ENCODE peak calls at places on chromosomes 5 and 9, in nine cellular contexts. B is uterus, O is body of pancreas, P is sigmoid colon, R is adrenal gland, Y is ovary, F is A549, D is heart left ventricle, G is stomach. X is an unnamed sample.

GRCh38 chr9:114288233-114289051 is 34.5 kb upstream of the ORM1 start:
- DNase-seq in B (peak; percentile 15), O (peak; percentile 21), P (peak; percentile 57), R (peak; percentile 12), Y (peak; percentile 17), F (peak; percentile 73), D (no peak), G (peak; percentile 22), X (peak; percentile 50)

GRCh38 chr5:163757344-163757743 is 251.9 kb downstream of the MAT2B start:
- DNase-seq in B (no peak), O (no peak), P (no peak), R (no peak), Y (no peak), F (no peak), D (no peak), G (no peak), X (no peak)

GRCh38 chr5:15833365-15833764 is 333.4 kb downstream of the FBXL7 start:
- DNase-seq in B (no peak), O (no peak), P (no peak), R (no peak), Y (no peak), F (no peak), D (no peak), G (no peak), X (no peak)

GRCh38 chr9:21605489-21605931 is 123.4 kb upstream of the IFNE start:
- DNase-seq in B (no peak), O (no peak), P (no peak), R (no peak), Y (no peak), F (peak; percentile 89), D (no peak), G (no peak), X (no peak)

GRCh38 chr5:32866138-32866537 is 155.0 kb downstream of the NPR3 start:
- DNase-seq in B (no peak), O (no peak), P (no peak), R (no peak), Y (no peak), F (no peak), D (no peak), G (no peak), X (no peak)

GRCh38 chr9:134067904-134068741 is at the start of gene BRD3:
- DNase-seq in B (peak; percentile 82), O (peak; percentile 89), P (peak; percentile 91), R (peak; percentile 79), Y (peak; percentile 83), F (peak; percentile 88), D (peak; percentile 93), G (peak; percentile 91), X (peak; percentile 89)

GRCh38 chr9:109599131-109599530 is 101.0 kb upstream of the PTPN3 start:
- DNase-seq in B (no peak), O (no peak), P (no peak), R (no peak), Y (no peak), F (no peak), D (no peak), G (no peak), X (no peak)

GRCh38 chr5:40679071-40679997 is at the start of gene PTGER4:
- DNase-seq in B (peak; percentile 93), O (peak; percentile 94), P (peak; percentile 97), R (peak; percentile 88), Y (peak; percentile 80), F (peak; percentile 93), D (peak; percentile 97), G (peak; percentile 96), X (peak; percentile 92)

GRCh38 chr5:82975812-82976211 is 101.4 kb downstream of the TMEM167A start:
- DNase-seq in B (no peak), O (no peak), P (no peak), R (no peak), Y (no peak), F (no peak), D (no peak), G (no peak), X (no peak)

GRCh38 chr9:80885894-80886293 is 803.5 kb downstream of the TLE1 start:
- DNase-seq in B (peak; percentile 14), O (no peak), P (no peak), R (no peak), Y (peak; percentile 30), F (no peak), D (no peak), G (no peak), X (no peak)

GRCh38 chr9:101711330-101711941 is 27.0 kb downstream of the GRIN3A start:
- DNase-seq in B (no peak), O (no peak), P (no peak), R (no peak), Y (no peak), F (peak; percentile 28), D (no peak), G (no peak), X (no peak)

GRCh38 chr5:140341591-140341990 is 4.8 kb downstream of the HBEGF start:
- DNase-seq in B (peak; percentile 32), O (no peak), P (peak; percentile 84), R (no peak), Y (no peak), F (no peak), D (peak; percentile 72), G (no peak), X (no peak)
- H3K27ac ChIP-seq in B (peak overlapping the region; percentile 9), O (no peak overlapping the region), P (peak overlapping the region; percentile 93), R (peak overlapping the region; percentile 75), Y (no peak overlapping the region), F (no peak overlapping the region), D (peak overlapping the region; percentile 60), G (peak overlapping the region; percentile 93), X (no peak overlapping the region)

DNA sequence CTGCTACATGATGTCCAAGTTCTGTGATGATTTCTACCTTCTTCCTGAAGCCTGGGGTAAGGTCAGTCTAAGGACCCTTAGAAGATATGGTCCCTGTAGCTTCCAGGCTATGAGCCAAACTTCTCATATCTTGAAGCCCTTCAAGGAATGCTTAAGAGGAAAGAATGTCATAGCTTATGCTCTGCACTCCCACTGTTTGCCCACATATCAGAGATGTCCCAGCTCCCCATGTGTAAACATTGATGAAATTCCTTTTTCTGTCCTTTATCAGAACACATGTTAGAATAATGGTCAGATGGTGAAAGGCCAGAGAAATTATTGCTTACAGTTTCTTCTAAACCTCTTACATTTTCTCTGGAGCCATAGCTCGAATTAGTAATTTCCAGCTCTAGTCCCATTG is 41.4 kb upstream of the RUSC2 start:
- DNase-seq in B (no peak), O (no peak), P (no peak), R (no peak), Y (no peak), F (no peak), D (no peak), G (no peak), X (no peak)
- TF ChIP-seq POLR2A in B (no peak), O (no peak), P (no peak), R (no peak), Y (no peak), F (no peak), D (no peak), G (no peak), X (no peak)

GRCh38 chr9:137129089-137129455 is 9.9 kb upstream of the GRIN1 start:
- DNase-seq in B (no peak), O (peak; percentile 51), P (no peak), R (no peak), Y (no peak), F (peak; percentile 51), D (peak; percentile 65), G (peak; percentile 35), X (no peak)

GRCh38 chr9:137128158-137129088 is 10.5 kb upstream of the GRIN1 start:
- DNase-seq in B (no peak), O (no peak), P (no peak), R (no peak), Y (no peak), F (no peak), D (no peak), G (no peak), X (no peak)

GRCh38 chr9:137127301-137128157 is 11.4 kb upstream of the GRIN1 start:
- DNase-seq in B (no peak), O (peak; percentile 84), P (no peak), R (no peak), Y (no peak), F (peak; percentile 57), D (peak; percentile 23), G (peak; percentile 79), X (no peak)

GRCh38 chr9:137129456-137130175 is 9.3 kb upstream of the GRIN1 start:
- DNase-seq in B (peak; percentile 55), O (peak; percentile 93), P (peak; percentile 91), R (peak; percentile 88), Y (peak; percentile 69), F (peak; percentile 95), D (peak; percentile 95), G (peak; percentile 90), X (peak; percentile 90)

DNA sequence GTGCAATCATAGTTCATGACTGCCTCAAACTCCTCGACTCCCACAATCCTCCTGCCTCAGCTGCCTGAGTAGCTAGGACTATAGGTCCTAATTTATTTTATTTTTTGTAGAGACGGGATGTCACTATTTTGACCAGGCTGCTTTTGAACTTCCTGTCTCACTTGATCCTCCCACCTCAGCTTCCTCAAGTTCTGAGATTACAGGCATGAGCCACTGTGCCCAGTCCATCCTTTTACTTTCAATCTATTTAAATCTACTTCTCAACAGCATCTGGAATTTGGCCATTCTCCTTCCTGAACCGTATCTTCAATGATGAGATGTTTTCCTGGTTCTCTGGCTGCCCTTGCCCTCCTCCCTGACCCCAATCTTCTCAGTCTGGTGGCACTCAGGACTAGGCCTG is 12.2 kb upstream of the GRIN1 start:
- DNase-seq in B (no peak), O (no peak), P (no peak), R (no peak), Y (no peak), F (no peak), D (no peak), G (no peak), X (no peak)
- H3K4me3 ChIP-seq in B (no peak overlapping the region), O (no peak overlapping the region), P (no peak overlapping the region), R (no peak overlapping the region), Y (no peak overlapping the region), F (peak overlapping the region; percentile 94), D (peak overlapping the region; percentile 89), G (peak overlapping the region; percentile 75), X (no peak overlapping the region)

GRCh38 chr5:37557734-37558293 is 178.7 kb downstream of the WDR70 start:
- DNase-seq in B (no peak), O (no peak), P (no peak), R (no peak), Y (no peak), F (no peak), D (no peak), G (no peak), X (no peak)

GRCh38 chr5:37553720-37554402 is 174.7 kb downstream of the WDR70 start:
- DNase-seq in B (no peak), O (no peak), P (peak; percentile 71), R (no peak), Y (no peak), F (no peak), D (no peak), G (no peak), X (no peak)

GRCh38 chr5:37552770-37553719 is 173.9 kb downstream of the WDR70 start:
- DNase-seq in B (no peak), O (no peak), P (no peak), R (no peak), Y (no peak), F (no peak), D (no peak), G (no peak), X (no peak)

GRCh38 chr5:37554938-37555337 is 175.8 kb downstream of the WDR70 start:
- DNase-seq in B (no peak), O (no peak), P (no peak), R (no peak), Y (no peak), F (peak; percentile 22), D (no peak), G (no peak), X (no peak)

DNA sequence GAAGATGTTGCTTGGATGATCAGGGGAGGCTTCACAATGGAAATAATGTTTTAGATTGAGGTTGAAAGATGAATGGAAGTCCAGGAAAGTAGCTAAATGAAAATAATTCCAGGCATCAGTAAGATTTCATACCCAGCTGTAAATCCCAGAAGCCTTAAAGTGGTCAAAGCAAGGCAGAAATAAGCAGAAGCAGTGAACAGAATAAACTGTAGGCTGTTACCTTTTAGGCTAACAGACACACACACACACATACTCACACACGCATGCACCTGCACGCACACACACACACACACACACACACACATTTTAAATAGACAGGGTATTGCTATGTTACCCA is 175.3 kb downstream of the WDR70 start:
- DNase-seq in B (no peak), O (no peak), P (no peak), R (no peak), Y (no peak), F (no peak), D (no peak), G (no peak), X (no peak)
- H3K27ac ChIP-seq in B (no peak overlapping the region), O (no peak overlapping the region), P (peak overlapping the region; percentile 70), R (no peak overlapping the region), Y (no peak overlapping the region), F (no peak overlapping the region), D (no peak overlapping the region), G (no peak overlapping the region), X (no peak overlapping the region)

X was measured in right lobe of liver.